ENCODE peak calls at places on chromosome 7, in nine cellular contexts. One of them, this sample, is unnamed.
A peak's percentile ranks its signal among the peaks of the same experiment; 100 is the strongest.

GRCh38 chr7:153943428-153944370 is 108.5 kb upstream of the DPP6 start:
- DNase-seq in body of pancreas: no peak
- DNase-seq in right lobe of liver: no peak
- DNase-seq in adrenal gland: no peak
- DNase-seq in thoracic aorta: no peak
- DNase-seq in heart right ventricle: no peak
- DNase-seq in brain microvascular endothelial cell: no peak
- DNase-seq in foreskin fibroblast: no peak
- DNase-seq in fibroblast of lung: no peak
- DNase-seq in this sample: no peak

GRCh38 chr7:23347682-23348180 is 48.6 kb downstream of the MALSU1 start:
- DNase-seq in body of pancreas: no peak
- DNase-seq in right lobe of liver: no peak
- DNase-seq in adrenal gland: no peak
- DNase-seq in thoracic aorta: no peak
- DNase-seq in heart right ventricle: no peak
- DNase-seq in brain microvascular endothelial cell: peak; percentile 74
- DNase-seq in foreskin fibroblast: peak; percentile 89
- DNase-seq in fibroblast of lung: peak; percentile 89
- DNase-seq in this sample: peak; percentile 60

GRCh38 chr7:38398725-38399321 is 125.4 kb upstream of the TARP start:
- DNase-seq in body of pancreas: peak; percentile 57
- DNase-seq in right lobe of liver: peak; percentile 51
- DNase-seq in adrenal gland: peak; percentile 59
- DNase-seq in thoracic aorta: no peak
- DNase-seq in heart right ventricle: peak; percentile 50
- DNase-seq in brain microvascular endothelial cell: peak; percentile 37
- DNase-seq in foreskin fibroblast: peak; percentile 8
- DNase-seq in fibroblast of lung: peak; percentile 56
- DNase-seq in this sample: peak; percentile 33

GRCh38 chr7:1704326-1705241 is 34.5 kb downstream of the ELFN1 start:
- DNase-seq in body of pancreas: no peak
- DNase-seq in right lobe of liver: no peak
- DNase-seq in adrenal gland: no peak
- DNase-seq in thoracic aorta: no peak
- DNase-seq in heart right ventricle: no peak
- DNase-seq in brain microvascular endothelial cell: no peak
- DNase-seq in foreskin fibroblast: no peak
- DNase-seq in fibroblast of lung: no peak
- DNase-seq in this sample: no peak

GRCh38 chr7:24826662-24827020 is 69.4 kb upstream of the GSDME start:
- DNase-seq in body of pancreas: no peak
- DNase-seq in right lobe of liver: no peak
- DNase-seq in adrenal gland: no peak
- DNase-seq in thoracic aorta: no peak
- DNase-seq in heart right ventricle: no peak
- DNase-seq in brain microvascular endothelial cell: no peak
- DNase-seq in foreskin fibroblast: no peak
- DNase-seq in fibroblast of lung: no peak
- DNase-seq in this sample: no peak

GRCh38 chr7:80722596-80723141 is 84.2 kb downstream of the CD36 start:
- DNase-seq in body of pancreas: no peak
- DNase-seq in right lobe of liver: no peak
- DNase-seq in adrenal gland: no peak
- DNase-seq in thoracic aorta: peak; percentile 64
- DNase-seq in heart right ventricle: peak; percentile 23
- DNase-seq in brain microvascular endothelial cell: peak; percentile 100
- DNase-seq in foreskin fibroblast: peak; percentile 100
- DNase-seq in fibroblast of lung: peak; percentile 100
- DNase-seq in this sample: peak; percentile 98

GRCh38 chr7:135943266-135943889 is 33.8 kb downstream of the MTPN start:
- DNase-seq in body of pancreas: no peak
- DNase-seq in right lobe of liver: no peak
- DNase-seq in adrenal gland: no peak
- DNase-seq in thoracic aorta: no peak
- DNase-seq in heart right ventricle: no peak
- DNase-seq in brain microvascular endothelial cell: no peak
- DNase-seq in foreskin fibroblast: no peak
- DNase-seq in fibroblast of lung: no peak
- DNase-seq in this sample: no peak

GRCh38 chr7:83976302-83976701 is 218.3 kb downstream of the SEMA3A start:
- DNase-seq in body of pancreas: no peak
- DNase-seq in right lobe of liver: no peak
- DNase-seq in adrenal gland: no peak
- DNase-seq in thoracic aorta: no peak
- DNase-seq in heart right ventricle: no peak
- DNase-seq in brain microvascular endothelial cell: no peak
- DNase-seq in foreskin fibroblast: peak; percentile 26
- DNase-seq in fibroblast of lung: peak; percentile 67
- DNase-seq in this sample: peak; percentile 23

GRCh38 chr7:29285451-29285807 is 90.9 kb downstream of the CHN2 start:
- DNase-seq in body of pancreas: no peak
- DNase-seq in right lobe of liver: no peak
- DNase-seq in adrenal gland: no peak
- DNase-seq in thoracic aorta: no peak
- DNase-seq in heart right ventricle: no peak
- DNase-seq in brain microvascular endothelial cell: peak; percentile 96
- DNase-seq in foreskin fibroblast: peak; percentile 45
- DNase-seq in fibroblast of lung: peak; percentile 92
- DNase-seq in this sample: peak; percentile 98

GRCh38 chr7:151925446-151926335 is 30.6 kb upstream of the GALNTL5 start:
- DNase-seq in body of pancreas: peak; percentile 54
- DNase-seq in right lobe of liver: peak; percentile 79
- DNase-seq in adrenal gland: peak; percentile 63
- DNase-seq in thoracic aorta: no peak
- DNase-seq in heart right ventricle: peak; percentile 63
- DNase-seq in brain microvascular endothelial cell: peak; percentile 14
- DNase-seq in foreskin fibroblast: no peak
- DNase-seq in fibroblast of lung: no peak
- DNase-seq in this sample: no peak
- H3K4me3 ChIP-seq in body of pancreas: no peak overlapping the region
- H3K4me3 ChIP-seq in right lobe of liver: peak overlapping the region; percentile 11
- H3K4me3 ChIP-seq in adrenal gland: no peak overlapping the region
- H3K4me3 ChIP-seq in thoracic aorta: no peak overlapping the region
- H3K4me3 ChIP-seq in heart right ventricle: no peak overlapping the region
- H3K4me3 ChIP-seq in brain microvascular endothelial cell: peak overlapping the region; percentile 3
- H3K4me3 ChIP-seq in foreskin fibroblast: no peak overlapping the region
- H3K4me3 ChIP-seq in fibroblast of lung: no peak overlapping the region
- H3K4me3 ChIP-seq in this sample: no peak overlapping the region

GRCh38 chr7:102221961-102222360 is 64.7 kb upstream of the SH2B2 start:
- DNase-seq in body of pancreas: no peak
- DNase-seq in right lobe of liver: no peak
- DNase-seq in adrenal gland: no peak
- DNase-seq in thoracic aorta: no peak
- DNase-seq in heart right ventricle: no peak
- DNase-seq in brain microvascular endothelial cell: no peak
- DNase-seq in foreskin fibroblast: no peak
- DNase-seq in fibroblast of lung: no peak
- DNase-seq in this sample: no peak

GRCh38 chr7:102222445-102222844 is 64.2 kb upstream of the SH2B2 start:
- DNase-seq in body of pancreas: no peak
- DNase-seq in right lobe of liver: no peak
- DNase-seq in adrenal gland: no peak
- DNase-seq in thoracic aorta: no peak
- DNase-seq in heart right ventricle: no peak
- DNase-seq in brain microvascular endothelial cell: no peak
- DNase-seq in foreskin fibroblast: peak; percentile 15
- DNase-seq in fibroblast of lung: peak; percentile 9
- DNase-seq in this sample: peak; percentile 16

GRCh38 chr7:102223175-102223574 is 63.5 kb upstream of the SH2B2 start:
- DNase-seq in body of pancreas: no peak
- DNase-seq in right lobe of liver: no peak
- DNase-seq in adrenal gland: no peak
- DNase-seq in thoracic aorta: no peak
- DNase-seq in heart right ventricle: no peak
- DNase-seq in brain microvascular endothelial cell: no peak
- DNase-seq in foreskin fibroblast: no peak
- DNase-seq in fibroblast of lung: no peak
- DNase-seq in this sample: no peak

GRCh38 chr7:102220929-102221850 is 65.5 kb upstream of the SH2B2 start:
- DNase-seq in body of pancreas: no peak
- DNase-seq in right lobe of liver: no peak
- DNase-seq in adrenal gland: no peak
- DNase-seq in thoracic aorta: no peak
- DNase-seq in heart right ventricle: no peak
- DNase-seq in brain microvascular endothelial cell: peak; percentile 77
- DNase-seq in foreskin fibroblast: peak; percentile 9
- DNase-seq in fibroblast of lung: peak; percentile 41
- DNase-seq in this sample: peak; percentile 43

GRCh38 chr7:102220229-102220850 is 66.3 kb upstream of the SH2B2 start:
- DNase-seq in body of pancreas: no peak
- DNase-seq in right lobe of liver: no peak
- DNase-seq in adrenal gland: no peak
- DNase-seq in thoracic aorta: no peak
- DNase-seq in heart right ventricle: no peak
- DNase-seq in brain microvascular endothelial cell: no peak
- DNase-seq in foreskin fibroblast: no peak
- DNase-seq in fibroblast of lung: no peak
- DNase-seq in this sample: no peak
- TF ChIP-seq CTCF in body of pancreas: no peak
- TF ChIP-seq CTCF in right lobe of liver: no peak
- TF ChIP-seq CTCF in adrenal gland: no peak
- TF ChIP-seq CTCF in thoracic aorta: no peak
- TF ChIP-seq CTCF in heart right ventricle: no peak
- TF ChIP-seq CTCF in brain microvascular endothelial cell: no peak
- TF ChIP-seq CTCF in foreskin fibroblast: no peak
- TF ChIP-seq CTCF in fibroblast of lung: no peak
- TF ChIP-seq CTCF in this sample: no peak

GRCh38 chr7:130919316-130920103 is 185.5 kb upstream of the KLF14 start:
- DNase-seq in body of pancreas: no peak
- DNase-seq in right lobe of liver: no peak
- DNase-seq in adrenal gland: no peak
- DNase-seq in thoracic aorta: no peak
- DNase-seq in heart right ventricle: no peak
- DNase-seq in brain microvascular endothelial cell: no peak
- DNase-seq in foreskin fibroblast: no peak
- DNase-seq in fibroblast of lung: no peak
- DNase-seq in this sample: no peak

GRCh38 chr7:130917669-130918128 is 183.7 kb upstream of the KLF14 start:
- DNase-seq in body of pancreas: no peak
- DNase-seq in right lobe of liver: no peak
- DNase-seq in adrenal gland: no peak
- DNase-seq in thoracic aorta: no peak
- DNase-seq in heart right ventricle: no peak
- DNase-seq in brain microvascular endothelial cell: no peak
- DNase-seq in foreskin fibroblast: no peak
- DNase-seq in fibroblast of lung: peak; percentile 69
- DNase-seq in this sample: no peak

GRCh38 chr7:130920122-130920521 is 186.1 kb upstream of the KLF14 start:
- DNase-seq in body of pancreas: no peak
- DNase-seq in right lobe of liver: no peak
- DNase-seq in adrenal gland: no peak
- DNase-seq in thoracic aorta: no peak
- DNase-seq in heart right ventricle: no peak
- DNase-seq in brain microvascular endothelial cell: no peak
- DNase-seq in foreskin fibroblast: no peak
- DNase-seq in fibroblast of lung: no peak
- DNase-seq in this sample: no peak

GRCh38 chr7:130921391-130922180 is 187.6 kb upstream of the KLF14 start:
- DNase-seq in body of pancreas: no peak
- DNase-seq in right lobe of liver: no peak
- DNase-seq in adrenal gland: peak; percentile 73
- DNase-seq in thoracic aorta: peak; percentile 54
- DNase-seq in heart right ventricle: peak; percentile 43
- DNase-seq in brain microvascular endothelial cell: peak; percentile 84
- DNase-seq in foreskin fibroblast: no peak
- DNase-seq in fibroblast of lung: peak; percentile 89
- DNase-seq in this sample: peak; percentile 97

GRCh38 chr7:130918129-130919052 is 184.4 kb upstream of the KLF14 start:
- DNase-seq in body of pancreas: no peak
- DNase-seq in right lobe of liver: no peak
- DNase-seq in adrenal gland: no peak
- DNase-seq in thoracic aorta: no peak
- DNase-seq in heart right ventricle: no peak
- DNase-seq in brain microvascular endothelial cell: no peak
- DNase-seq in foreskin fibroblast: no peak
- DNase-seq in fibroblast of lung: no peak
- DNase-seq in this sample: no peak
- H3K4me3 ChIP-seq in body of pancreas: no peak overlapping the region
- H3K4me3 ChIP-seq in right lobe of liver: peak overlapping the region; percentile 10
- H3K4me3 ChIP-seq in adrenal gland: no peak overlapping the region
- H3K4me3 ChIP-seq in thoracic aorta: no peak overlapping the region
- H3K4me3 ChIP-seq in heart right ventricle: no peak overlapping the region
- H3K4me3 ChIP-seq in brain microvascular endothelial cell: no peak overlapping the region
- H3K4me3 ChIP-seq in foreskin fibroblast: no peak overlapping the region
- H3K4me3 ChIP-seq in fibroblast of lung: peak overlapping the region; percentile 4
- H3K4me3 ChIP-seq in this sample: no peak overlapping the region

GRCh38 chr7:120723465-120724385 is 134.2 kb downstream of the TSPAN12 start:
- DNase-seq in body of pancreas: no peak
- DNase-seq in right lobe of liver: no peak
- DNase-seq in adrenal gland: no peak
- DNase-seq in thoracic aorta: no peak
- DNase-seq in heart right ventricle: no peak
- DNase-seq in brain microvascular endothelial cell: no peak
- DNase-seq in foreskin fibroblast: no peak
- DNase-seq in fibroblast of lung: no peak
- DNase-seq in this sample: no peak

GRCh38 chr7:120731276-120731675 is 126.7 kb downstream of the TSPAN12 start:
- DNase-seq in body of pancreas: no peak
- DNase-seq in right lobe of liver: no peak
- DNase-seq in adrenal gland: no peak
- DNase-seq in thoracic aorta: no peak
- DNase-seq in heart right ventricle: no peak
- DNase-seq in brain microvascular endothelial cell: no peak
- DNase-seq in foreskin fibroblast: no peak
- DNase-seq in fibroblast of lung: no peak
- DNase-seq in this sample: no peak

GRCh38 chr7:120729300-120729699 is 128.6 kb downstream of the TSPAN12 start:
- DNase-seq in body of pancreas: no peak
- DNase-seq in right lobe of liver: no peak
- DNase-seq in adrenal gland: no peak
- DNase-seq in thoracic aorta: no peak
- DNase-seq in heart right ventricle: no peak
- DNase-seq in brain microvascular endothelial cell: peak; percentile 28
- DNase-seq in foreskin fibroblast: no peak
- DNase-seq in fibroblast of lung: peak; percentile 27
- DNase-seq in this sample: no peak

GRCh38 chr7:120724448-120724847 is 133.5 kb downstream of the TSPAN12 start:
- DNase-seq in body of pancreas: no peak
- DNase-seq in right lobe of liver: no peak
- DNase-seq in adrenal gland: no peak
- DNase-seq in thoracic aorta: no peak
- DNase-seq in heart right ventricle: no peak
- DNase-seq in brain microvascular endothelial cell: no peak
- DNase-seq in foreskin fibroblast: no peak
- DNase-seq in fibroblast of lung: no peak
- DNase-seq in this sample: no peak

DNA sequence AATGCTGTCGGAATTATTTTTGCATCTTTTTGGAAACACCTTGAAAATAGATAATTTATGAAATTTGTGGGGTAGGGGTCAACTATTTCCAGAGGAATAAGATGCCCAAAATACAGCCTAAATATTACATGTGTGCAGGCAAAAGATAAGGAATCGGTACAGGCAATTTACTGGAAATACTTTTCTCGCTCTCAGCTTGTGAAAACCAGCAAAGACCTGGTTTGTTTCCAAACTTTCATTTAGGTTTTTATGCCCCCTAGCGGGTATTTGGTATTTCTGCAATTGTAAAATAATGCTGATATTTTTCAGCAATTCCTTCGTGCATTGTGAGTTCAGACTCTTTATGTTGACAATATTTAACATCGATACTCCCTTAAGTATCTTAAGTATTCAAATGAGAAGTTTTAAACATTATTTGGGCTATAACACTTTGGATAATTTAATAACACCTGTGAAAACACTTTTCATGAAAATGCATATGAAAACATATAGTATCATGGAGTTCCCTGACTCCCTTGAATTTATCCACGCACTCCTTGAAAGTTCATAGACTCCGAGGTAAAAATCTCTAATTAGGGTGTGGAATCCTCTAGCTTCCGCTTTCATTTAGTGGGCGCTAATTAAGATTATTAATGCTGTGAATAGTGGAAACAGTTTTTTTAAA is 132.4 kb downstream of the TSPAN12 start:
- DNase-seq in body of pancreas: no peak
- DNase-seq in right lobe of liver: no peak
- DNase-seq in adrenal gland: no peak
- DNase-seq in thoracic aorta: no peak
- DNase-seq in heart right ventricle: no peak
- DNase-seq in brain microvascular endothelial cell: peak; percentile 18
- DNase-seq in foreskin fibroblast: no peak
- DNase-seq in fibroblast of lung: peak; percentile 69
- DNase-seq in this sample: peak; percentile 19
- TF ChIP-seq CTCF in body of pancreas: peak; percentile 34
- TF ChIP-seq CTCF in right lobe of liver: peak; percentile 65
- TF ChIP-seq CTCF in adrenal gland: peak; percentile 64
- TF ChIP-seq CTCF in thoracic aorta: peak; percentile 39
- TF ChIP-seq CTCF in heart right ventricle: peak; percentile 64
- TF ChIP-seq CTCF in brain microvascular endothelial cell: peak; percentile 54
- TF ChIP-seq CTCF in foreskin fibroblast: peak; percentile 50
- TF ChIP-seq CTCF in fibroblast of lung: peak; percentile 63
- TF ChIP-seq CTCF in this sample: peak; percentile 50